ENCODE peak calls at places on chromosomes 13 and 19, in nine cellular contexts. Q is Calu3; B is breast epithelium; K is activated CD4-positive, alpha-beta T cell treated with anti-CD3 and anti-CD28 coated beads, Interleukin-2, amount 50 U/mL, for 1 hour; S is fibroblast of lung; X is COLO829; R is aorta; A is WTC11; M is T-helper 1 cell. Y is an unnamed sample.

GRCh38 chr19:44954649-44955499 is at the start of gene CLPTM1:
- DNase-seq in Q (peak), B (peak), K (peak), S (peak), X (peak), R (peak), A (peak), M (peak), Y (peak)

GRCh38 chr13:97028441-97029299 is 34.4 kb upstream of the OXGR1 start:
- DNase-seq in Q (peak), B (peak), K (peak), S (peak), X (peak), R (no peak), A (peak), M (peak), Y (peak)

GRCh38 chr13:71727036-71727435 is 140.0 kb downstream of the DACH1 start:
- DNase-seq in Q (no peak), B (no peak), K (no peak), S (no peak), X (no peak), R (no peak), A (no peak), M (no peak), Y (no peak)

GRCh38 chr19:48674921-48675824 is 2.4 kb upstream of the NTN5 start:
- DNase-seq in Q (peak), B (peak), K (peak), S (peak), X (peak), R (peak), A (peak), M (peak), Y (peak)

GRCh38 chr13:36251528-36251927 is 37.2 kb upstream of the SOHLH2 start:
- DNase-seq in Q (no peak), B (no peak), K (no peak), S (peak), X (peak), R (no peak), A (no peak), M (no peak), Y (no peak)

GRCh38 chr19:48351341-48351752 is 12.4 kb downstream of the TMEM143 start:
- DNase-seq in Q (peak), B (no peak), K (peak), S (peak), X (peak), R (peak), A (peak), M (peak), Y (peak)

GRCh38 chr19:45087531-45087930 is 5.4 kb upstream of the PPP1R37 start:
- DNase-seq in Q (no peak), B (no peak), K (peak), S (no peak), X (no peak), R (no peak), A (no peak), M (peak), Y (no peak)

GRCh38 chr19:4910594-4911273 is 1.4 kb downstream of the UHRF1 start:
- DNase-seq in Q (no peak), B (no peak), K (no peak), S (peak), X (peak), R (peak), A (no peak), M (peak), Y (no peak)

GRCh38 chr19:29113838-29114237 is 99.1 kb downstream of the UQCRFS1 start:
- DNase-seq in Q (no peak), B (no peak), K (no peak), S (no peak), X (no peak), R (no peak), A (no peak), M (no peak), Y (no peak)

GRCh38 chr19:16660763-16661479 is at the start of gene TMEM38A:
- DNase-seq in Q (peak), B (peak), K (peak), S (no peak), X (no peak), R (peak), A (peak), M (peak), Y (peak)

GRCh38 chr13:83618966-83619365 is 263.3 kb downstream of the SLITRK1 start:
- DNase-seq in Q (no peak), B (no peak), K (no peak), S (peak), X (no peak), R (no peak), A (no peak), M (no peak), Y (no peak)

GRCh38 chr19:40718774-40719391 is 2.0 kb downstream of the ITPKC start:
- DNase-seq in Q (peak), B (peak), K (no peak), S (peak), X (no peak), R (peak), A (peak), M (no peak), Y (peak)

GRCh38 chr19:33703821-33704220 is 82.1 kb downstream of the CHST8 start:
- DNase-seq in Q (no peak), B (no peak), K (no peak), S (no peak), X (no peak), R (peak), A (no peak), M (no peak), Y (no peak)

GRCh38 chr19:31351212-31352193 is 2.3 kb upstream of the TSHZ3 start:
- DNase-seq in Q (no peak), B (no peak), K (no peak), S (peak), X (no peak), R (peak), A (no peak), M (no peak), Y (peak)

GRCh38 chr19:40744554-40745401 is 5.5 kb downstream of the ACTMAP start:
- DNase-seq in Q (no peak), B (no peak), K (peak), S (no peak), X (no peak), R (no peak), A (peak), M (no peak), Y (peak)

GRCh38 chr19:14571695-14572490 is at the start of gene NDUFB7:
- DNase-seq in Q (peak), B (peak), K (peak), S (peak), X (peak), R (peak), A (peak), M (peak), Y (peak)

GRCh38 chr19:14632286-14632685 is 42.4 kb downstream of the ADGRE3 start:
- DNase-seq in Q (peak), B (no peak), K (no peak), S (peak), X (peak), R (no peak), A (peak), M (peak), Y (no peak)

GRCh38 chr19:3987619-3988371 is 2.5 kb upstream of the EEF2 start:
- DNase-seq in Q (peak), B (peak), K (peak), S (peak), X (peak), R (peak), A (peak), M (peak), Y (peak)

GRCh38 chr19:45766919-45767346 is 2.1 kb downstream of the SIX5 start:
- DNase-seq in Q (no peak), B (no peak), K (no peak), S (no peak), X (no peak), R (peak), A (peak), M (no peak), Y (no peak)

GRCh38 chr19:55253842-55254624 is 4.8 kb downstream of the PPP6R1 start:
- DNase-seq in Q (no peak), B (no peak), K (peak), S (no peak), X (no peak), R (no peak), A (no peak), M (peak), Y (no peak)

GRCh38 chr13:37109080-37109678 is 3.7 kb upstream of the CSNK1A1L start:
- DNase-seq in Q (peak), B (no peak), K (no peak), S (peak), X (peak), R (no peak), A (no peak), M (peak), Y (peak)

GRCh38 chr13:30026093-30026492 is 175.7 kb upstream of the UBL3 start:
- DNase-seq in Q (no peak), B (no peak), K (no peak), S (peak), X (no peak), R (no peak), A (no peak), M (no peak), Y (no peak)

GRCh38 chr13:109155301-109155761 is 525.9 kb downstream of the MYO16 start:
- DNase-seq in Q (no peak), B (no peak), K (no peak), S (peak), X (no peak), R (no peak), A (no peak), M (no peak), Y (no peak)

GRCh38 chr13:44420376-44421220 is 47.0 kb downstream of the SERP2 start:
- DNase-seq in Q (no peak), B (no peak), K (no peak), S (no peak), X (no peak), R (peak), A (no peak), M (no peak), Y (no peak)

GRCh38 chr13:34358811-34359513 is 541.0 kb downstream of the RFC3 start:
- DNase-seq in Q (no peak), B (no peak), K (no peak), S (peak), X (no peak), R (no peak), A (no peak), M (no peak), Y (no peak)

GRCh38 chr13:108929532-108929931 is 300.1 kb downstream of the MYO16 start:
- DNase-seq in Q (no peak), B (no peak), K (no peak), S (peak), X (no peak), R (no peak), A (no peak), M (no peak), Y (no peak)

GRCh38 chr19:2888739-2889224 is 11.9 kb upstream of the ZNF57 start:
- DNase-seq in Q (no peak), B (peak), K (peak), S (no peak), X (no peak), R (peak), A (peak), M (peak), Y (no peak)

GRCh38 chr19:35557539-35558399 is 5.7 kb downstream of the ATP4A start:
- DNase-seq in Q (peak), B (peak), K (peak), S (peak), X (peak), R (peak), A (peak), M (peak), Y (peak)

GRCh38 chr13:93736909-93737308 is 510.3 kb downstream of the GPC6 start:
- DNase-seq in Q (no peak), B (no peak), K (no peak), S (no peak), X (no peak), R (no peak), A (no peak), M (no peak), Y (no peak)